ENCODE peak calls at places on chromosome 9, in ten cellular contexts. H, U, T, E, W, B, Q, P, L and D are unnamed samples.

GRCh38 chr9:14983599-14983998 is 73.4 kb upstream of the FREM1 start:
- DNase-seq in H (no peak), L (no peak), U (no peak), W (no peak), T (no peak), E (no peak), B (no peak), P (no peak), Q (no peak), D (no peak)

GRCh38 chr9:93597871-93598646 is 21.7 kb downstream of the PHF2 start:
- DNase-seq in U (no peak), W (no peak), Q (no peak), H (no peak), P (peak; percentile 37), L (no peak), B (no peak), E (no peak), T (no peak), D (no peak)

GRCh38 chr9:7782390-7783120 is 17.0 kb downstream of the DMAC1 start:
- DNase-seq in B (no peak), L (no peak), W (no peak), U (no peak), P (no peak), Q (peak; percentile 10), E (no peak), T (no peak), H (peak; percentile 67), D (no peak)

GRCh38 chr9:76215066-76215465 is 179.2 kb downstream of the RFK start:
- DNase-seq in B (no peak), P (no peak), H (peak; percentile 70), Q (no peak), E (peak; percentile 76), T (no peak), U (peak; percentile 86), W (peak; percentile 55), L (no peak), D (no peak)

GRCh38 chr9:135346438-135347050 is 133.0 kb upstream of the PPP1R26 start:
- DNase-seq in Q (no peak), B (no peak), T (no peak), H (no peak), W (no peak), U (no peak), P (no peak), L (no peak), E (no peak), D (peak; percentile 28)

GRCh38 chr9:88460583-88461332 is 72.5 kb downstream of the SPIN1 start:
- DNase-seq in P (no peak), Q (no peak), T (no peak), E (no peak), U (no peak), B (no peak), L (no peak), W (peak; percentile 21), H (peak; percentile 41), D (no peak)

GRCh38 chr9:109742759-109743388 is 37.1 kb upstream of the PALM2AKAP2 start:
- DNase-seq in P (no peak), Q (no peak), B (no peak), W (no peak), T (no peak), H (peak; percentile 47), U (no peak), L (no peak), E (peak; percentile 63), D (peak; percentile 74)

GRCh38 chr9:116812231-116813028 is 125.3 kb downstream of the TRIM32 start:
- DNase-seq in H (no peak), B (no peak), L (no peak), P (no peak), T (no peak), Q (no peak), U (peak; percentile 13), W (no peak), E (peak; percentile 16), D (no peak)

GRCh38 chr9:127183814-127184582 is 61.6 kb upstream of the ANGPTL2 start:
- DNase-seq in W (no peak), H (no peak), U (peak; percentile 88), E (no peak), B (peak; percentile 72), L (no peak), P (no peak), Q (no peak), T (peak; percentile 94), D (peak; percentile 75)

GRCh38 chr9:127136081-127136879 is 13.8 kb upstream of the ANGPTL2 start:
- DNase-seq in H (no peak), P (peak; percentile 39), T (no peak), W (no peak), E (no peak), L (no peak), B (no peak), Q (no peak), U (no peak), D (no peak)